ENCODE peak calls at places on chromosomes 6 and 20, in nine cellular contexts. E is mucosa of descending colon; R is heart right ventricle; W is activated CD4-positive, alpha-beta T cell treated with anti-CD3 and anti-CD28 coated beads for 24 hours; G is hypothalamus; K is type B pancreatic cell; H is caudate nucleus; M is stimulated activated CD4-positive, alpha-beta T cell treated with anti-CD3 and anti-CD28 coated beads, Interleukin-4, amount 100 ng/mL, for 1 hour; S is T-helper 2 cell. Q is an unnamed sample.

GRCh38 chr20:63145156-63145555 is 70.8 kb downstream of the YTHDF1 start:
- DNase-seq in G (no peak), M (no peak), K (no peak), E (no peak), R (no peak), S (no peak), W (no peak), H (no peak), Q (no peak)

GRCh38 chr6:6376845-6377244 is 56.4 kb upstream of the F13A1 start:
- DNase-seq in G (no peak), S (no peak), R (no peak), E (no peak), W (no peak), M (no peak), K (no peak), H (no peak), Q (no peak)

GRCh38 chr20:50915424-50915823 is 15.8 kb downstream of the ADNP start:
- DNase-seq in M (no peak), K (no peak), S (no peak), R (no peak), W (no peak), H (no peak), G (no peak), E (no peak), Q (no peak)

GRCh38 chr6:11869656-11870340 is 91.2 kb upstream of the ADTRP start:
- DNase-seq in M (no peak), H (no peak), W (no peak), S (no peak), G (no peak), E (no peak), R (peak), K (no peak), Q (no peak)

GRCh38 chr6:94372229-94372628 is 952.9 kb upstream of the EPHA7 start:
- DNase-seq in G (peak), K (no peak), E (no peak), R (no peak), W (no peak), S (no peak), M (no peak), H (no peak), Q (no peak)

GRCh38 chr6:149331871-149332270 is 14.4 kb downstream of the TAB2 start:
- DNase-seq in H (no peak), M (no peak), W (no peak), G (no peak), R (no peak), E (no peak), S (no peak), K (no peak), Q (no peak)

GRCh38 chr6:63676412-63677114 is 41.0 kb downstream of the PHF3 start:
- DNase-seq in W (no peak), E (no peak), K (no peak), G (no peak), S (no peak), R (no peak), H (no peak), M (no peak), Q (no peak)

GRCh38 chr6:14543971-14544620 is 426.5 kb downstream of the CD83 start:
- DNase-seq in K (no peak), W (no peak), H (no peak), E (no peak), M (no peak), S (no peak), R (no peak), G (no peak), Q (peak)

GRCh38 chr6:122264557-122264956 is 134.9 kb upstream of the HSF2 start:
- DNase-seq in S (no peak), G (no peak), H (no peak), R (no peak), W (no peak), K (no peak), M (no peak), E (no peak), Q (no peak)

GRCh38 chr6:71080793-71081192 is 123.9 kb upstream of the B3GAT2 start:
- DNase-seq in H (no peak), S (no peak), K (no peak), W (no peak), R (no peak), M (no peak), G (no peak), E (no peak), Q (no peak)

Q was measured in NCI-H82.